ENCODE peak calls at places on chromosomes 16 and 17, in five cellular contexts. Z is RWPE1; U is C1 segment of cervical spinal cord; D is CD4-positive, alpha-beta T cell; B is stimulated activated CD4-positive, alpha-beta T cell treated with anti-CD3 and anti-CD28 coated beads, Interleukin-12 subunit alpha, Interleukin-12 subunit beta, amount 100 ng/mL, for 24 hours. A is an unnamed sample.
A peak's percentile ranks its signal among the peaks of the same experiment; 100 is the strongest.

GRCh38 chr16:19382887-19383816 is 34.5 kb upstream of the TMC5 start:
- DNase-seq in Z (no peak), D (no peak), B (no peak), U (no peak), A (no peak)

GRCh38 chr17:63914471-63914870 is 3.4 kb upstream of the CSHL1 start:
- DNase-seq in B (no peak), Z (no peak), D (no peak), U (no peak), A (no peak)

GRCh38 chr17:57463103-57463885 is 207.0 kb downstream of the MSI2 start:
- DNase-seq in Z (no peak), B (peak; percentile 87), D (no peak), U (no peak), A (no peak)

GRCh38 chr17:27861979-27862378 is 31.2 kb downstream of the LYRM9 start:
- DNase-seq in D (no peak), B (no peak), Z (peak; percentile 79), U (no peak), A (no peak)

GRCh38 chr16:52271088-52271487 is 275.9 kb downstream of the TOX3 start:
- DNase-seq in B (no peak), U (no peak), Z (no peak), D (no peak), A (no peak)

GRCh38 chr17:5361426-5361825 is 58.0 kb downstream of the NUP88 start:
- DNase-seq in Z (no peak), D (no peak), U (no peak), B (no peak), A (no peak)

GRCh38 chr17:50440838-50441829 is 15.1 kb downstream of the ACSF2 start:
- DNase-seq in B (no peak), D (no peak), Z (no peak), U (no peak), A (no peak)

GRCh38 chr16:65119905-65120341 is 1.9 kb downstream of the CDH11 start:
- DNase-seq in U (no peak), D (no peak), Z (no peak), B (no peak), A (no peak)

GRCh38 chr17:73399056-73399455 is 87.3 kb upstream of the CDC42EP4 start:
- DNase-seq in B (no peak), D (no peak), U (no peak), Z (no peak), A (no peak)

GRCh38 chr17:6153416-6153815 is 83.2 kb downstream of the WSCD1 start:
- DNase-seq in D (no peak), Z (no peak), U (no peak), B (no peak), A (no peak)

GRCh38 chr16:4698321-4699029 is 5.1 kb downstream of the NUDT16L1 start:
- DNase-seq in U (no peak), B (no peak), Z (no peak), D (no peak), A (peak; percentile 70)

GRCh38 chr17:63816669-63817068 is 10.6 kb upstream of the PSMC5 start:
- DNase-seq in Z (no peak), B (no peak), U (no peak), D (no peak), A (no peak)

GRCh38 chr17:41547921-41548843 is 20.1 kb upstream of the KRT19 start:
- DNase-seq in D (peak; percentile 6), Z (peak; percentile 95), B (peak; percentile 71), U (no peak), A (no peak)

GRCh38 chr16:53457670-53458069 is 23.4 kb downstream of the RBL2 start:
- DNase-seq in Z (no peak), B (peak; percentile 41), U (no peak), D (peak; percentile 59), A (no peak)